ENCODE peak calls at places on chromosomes 12 and 14, in six cellular contexts. V, X, M, N, Y and Z are unnamed samples.

GRCh38 chr12:94169966-94170689 is 21.8 kb downstream of the PLXNC1 start:
- DNase-seq in V (no peak), X (no peak), M (no peak), N (no peak), Y (no peak), Z (no peak)

GRCh38 chr12:30926243-30927209 is at the start of gene TSPAN11:
- DNase-seq in V (no peak), X (peak; percentile 34), M (no peak), N (no peak), Y (peak; percentile 17), Z (no peak)

GRCh38 chr12:47964102-47964723 is 817 bp downstream of the TMEM106C start:
- DNase-seq in V (no peak), X (no peak), M (no peak), N (no peak), Y (no peak), Z (no peak)

GRCh38 chr12:102063066-102063465 is 1.3 kb upstream of the WASHC3 start:
- DNase-seq in V (no peak), X (no peak), M (peak; percentile 56), N (no peak), Y (no peak), Z (no peak)

GRCh38 chr14:63662776-63663175 is 21.1 kb upstream of the WDR89 start:
- DNase-seq in V (no peak), X (no peak), M (no peak), N (no peak), Y (no peak), Z (no peak)

GRCh38 chr12:58363971-58364370 is 422.6 kb downstream of the ATP23 start:
- DNase-seq in V (no peak), X (no peak), M (no peak), N (no peak), Y (no peak), Z (no peak)

GRCh38 chr12:131511391-131511802 is 199.5 kb upstream of the SFSWAP start:
- DNase-seq in V (peak; percentile 83), X (no peak), M (peak; percentile 14), N (no peak), Y (peak; percentile 36), Z (peak; percentile 80)

GRCh38 chr14:50403433-50403832 is 6.8 kb upstream of the CDKL1 start:
- DNase-seq in V (no peak), X (no peak), M (no peak), N (no peak), Y (no peak), Z (no peak)

GRCh38 chr12:12319501-12320322 is 30.3 kb downstream of the MANSC1 start:
- DNase-seq in V (no peak), X (no peak), M (no peak), N (no peak), Y (no peak), Z (no peak)

GRCh38 chr14:61527325-61528100 is 167.8 kb upstream of the HIF1A start:
- DNase-seq in V (peak; percentile 83), X (no peak), M (peak; percentile 68), N (no peak), Y (peak; percentile 67), Z (no peak)

GRCh38 chr12:130160711-130161231 is 1.5 kb upstream of the FZD10 start:
- DNase-seq in V (no peak), X (no peak), M (no peak), N (no peak), Y (no peak), Z (no peak)

GRCh38 chr14:102295301-102295700 is 9.7 kb downstream of the MOK start:
- DNase-seq in V (peak; percentile 29), X (no peak), M (no peak), N (no peak), Y (no peak), Z (no peak)

GRCh38 chr14:91058017-91058675 is 2.3 kb downstream of the RPS6KA5 start:
- DNase-seq in V (no peak), X (no peak), M (no peak), N (no peak), Y (peak; percentile 58), Z (no peak)

GRCh38 chr12:122123051-122123760 is 44.6 kb downstream of the MLXIP start:
- DNase-seq in V (peak; percentile 52), X (peak; percentile 44), M (peak; percentile 76), N (peak; percentile 67), Y (peak; percentile 69), Z (no peak)

GRCh38 chr14:101019541-101019940 is 116.0 kb upstream of the RTL1 start:
- DNase-seq in V (no peak), X (no peak), M (peak; percentile 8), N (no peak), Y (no peak), Z (no peak)

GRCh38 chr12:121232977-121233627 is 23.2 kb downstream of the P2RX4 start:
- DNase-seq in V (no peak), X (no peak), M (no peak), N (no peak), Y (peak; percentile 17), Z (no peak)

GRCh38 chr12:91222746-91223145 is 40.1 kb upstream of the DCN start:
- DNase-seq in V (peak; percentile 51), X (no peak), M (no peak), N (no peak), Y (peak; percentile 43), Z (no peak)

GRCh38 chr12:48940181-48940580 is 14.9 kb upstream of the FKBP11 start:
- DNase-seq in V (no peak), X (no peak), M (no peak), N (no peak), Y (no peak), Z (no peak)

GRCh38 chr12:9634177-9634803 is 26.6 kb upstream of the KLRB1 start:
- DNase-seq in V (peak; percentile 56), X (no peak), M (peak; percentile 49), N (peak; percentile 71), Y (peak; percentile 68), Z (no peak)

GRCh38 chr12:93979189-93979588 is 169.2 kb upstream of the PLXNC1 start:
- DNase-seq in V (peak; percentile 34), X (no peak), M (peak; percentile 47), N (no peak), Y (peak; percentile 52), Z (peak; percentile 2)

GRCh38 chr12:123232472-123232806 is 502 bp downstream of the MPHOSPH9 start:
- DNase-seq in V (no peak), X (no peak), M (no peak), N (no peak), Y (no peak), Z (no peak)

GRCh38 chr12:509494-509893 is 49.8 kb downstream of the B4GALNT3 start:
- DNase-seq in V (peak; percentile 77), X (no peak), M (no peak), N (peak; percentile 57), Y (peak; percentile 71), Z (no peak)

GRCh38 chr12:107748472-107748871 is 12.5 kb downstream of the PRDM4 start:
- DNase-seq in V (peak; percentile 75), X (no peak), M (no peak), N (no peak), Y (peak; percentile 74), Z (no peak)
- H3K4me3 ChIP-seq in V (no peak overlapping the region), X (no peak overlapping the region), M (no peak overlapping the region), N (no peak overlapping the region), Y (no peak overlapping the region), Z (no peak overlapping the region)

DNA sequence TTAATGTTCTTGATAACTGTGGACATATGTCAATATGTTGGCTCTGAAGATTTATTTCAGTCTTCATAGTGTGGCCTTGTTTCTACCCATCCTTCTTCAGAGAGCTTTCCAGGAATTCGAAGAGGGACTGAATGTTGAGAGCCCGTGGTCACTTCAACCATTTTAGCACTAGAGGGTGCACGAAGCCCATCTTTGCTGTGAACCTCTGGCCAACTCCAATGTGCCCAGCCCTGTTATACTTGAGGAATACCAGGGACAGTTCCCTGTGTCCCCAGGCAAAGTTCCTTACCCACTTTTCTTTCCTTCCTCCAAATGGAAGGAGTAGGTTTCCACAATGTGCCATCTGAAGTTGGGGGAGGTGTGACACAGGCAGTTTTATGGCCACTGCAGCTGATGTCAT is 603.5 kb downstream of the RPL10L start:
- DNase-seq in V (peak; percentile 37), X (no peak), M (peak; percentile 35), N (no peak), Y (peak; percentile 19), Z (no peak)
- TF ChIP-seq CTCF in V (peak; percentile 28), X (no peak), M (no peak), N (no peak), Y (no peak), Z (peak; percentile 39)

GRCh38 chr14:104863923-104864266 is 1.2 kb upstream of the CEP170B start:
- DNase-seq in V (no peak), X (no peak), M (no peak), N (no peak), Y (no peak), Z (no peak)
- H3K4me3 ChIP-seq in V (peak overlapping the region; percentile 89), X (peak overlapping the region; percentile 72), M (peak overlapping the region; percentile 90), N (peak overlapping the region; percentile 12), Y (peak overlapping the region; percentile 83), Z (no peak overlapping the region)

GRCh38 chr12:112524676-112525425 is 106.1 kb downstream of the PTPN11 start:
- DNase-seq in V (peak; percentile 66), X (no peak), M (peak; percentile 47), N (no peak), Y (peak; percentile 67), Z (no peak)
- TF ChIP-seq CTCF in V (peak; percentile 27), X (no peak), M (no peak), N (no peak), Y (peak; percentile 20), Z (no peak)

GRCh38 chr12:120194534-120195395 is at the start of gene GCN1:
- DNase-seq in V (peak; percentile 79), X (peak; percentile 86), M (peak; percentile 84), N (peak; percentile 88), Y (peak; percentile 82), Z (no peak)

GRCh38 chr12:120190386-120190785 is 4.1 kb downstream of the GCN1 start:
- DNase-seq in V (no peak), X (no peak), M (no peak), N (no peak), Y (no peak), Z (no peak)

GRCh38 chr12:120186654-120187053 is 7.9 kb downstream of the GCN1 start:
- DNase-seq in V (no peak), X (no peak), M (no peak), N (no peak), Y (no peak), Z (no peak)

GRCh38 chr12:120194226-120194533 is 335 bp downstream of the GCN1 start:
- DNase-seq in V (no peak), X (no peak), M (no peak), N (no peak), Y (no peak), Z (no peak)

GRCh38 chr12:120190985-120191480 is 3.5 kb downstream of the GCN1 start:
- DNase-seq in V (no peak), X (no peak), M (no peak), N (no peak), Y (no peak), Z (no peak)
- H3K4me3 ChIP-seq in V (no peak overlapping the region), X (no peak overlapping the region), M (no peak overlapping the region), N (no peak overlapping the region), Y (no peak overlapping the region), Z (no peak overlapping the region)